ENCODE peak calls at places on chromosomes 4 and X, in four cellular contexts. One of them, this sample, is unnamed.
A peak's percentile ranks its signal among the peaks of the same experiment; 100 is the strongest.

GRCh38 chr4:148730766-148731165 is 288.6 kb upstream of the NR3C2 start:
- DNase-seq in GM12891: no peak
- DNase-seq in K562: no peak
- DNase-seq in GM12878: no peak
- DNase-seq in this sample: no peak

GRCh38 chr4:6969826-6970800 is 60.5 kb downstream of the TBC1D14 start:
- DNase-seq in GM12891: peak; percentile 50
- DNase-seq in K562: no peak
- DNase-seq in GM12878: peak; percentile 57
- DNase-seq in this sample: no peak

GRCh38 chr4:38821739-38822138 is 17.1 kb upstream of the TLR1 start:
- DNase-seq in GM12891: no peak
- DNase-seq in K562: no peak
- DNase-seq in GM12878: no peak
- DNase-seq in this sample: no peak

GRCh38 chr4:6227412-6228157 is 27.2 kb upstream of the JAKMIP1 start:
- DNase-seq in GM12891: no peak
- DNase-seq in K562: no peak
- DNase-seq in GM12878: no peak
- DNase-seq in this sample: no peak

GRCh38 chr4:118849867-118850812 is 14.2 kb upstream of the SEC24D start:
- DNase-seq in GM12891: no peak
- DNase-seq in K562: no peak
- DNase-seq in GM12878: no peak
- DNase-seq in this sample: no peak

GRCh38 chrX:49072712-49073095 is 1.1 kb downstream of the PRAF2 start:
- DNase-seq in GM12891: no peak
- DNase-seq in K562: no peak
- DNase-seq in GM12878: no peak
- DNase-seq in this sample: no peak

GRCh38 chr4:186416451-186417060 is 138.8 kb downstream of the MTNR1A start:
- DNase-seq in GM12891: no peak
- DNase-seq in K562: no peak
- DNase-seq in GM12878: no peak
- DNase-seq in this sample: no peak

GRCh38 chr4:142607976-142608375 is 238.1 kb downstream of the INPP4B start:
- DNase-seq in GM12891: no peak
- DNase-seq in K562: no peak
- DNase-seq in GM12878: no peak
- DNase-seq in this sample: no peak

GRCh38 chr4:124279741-124280140 is 432.8 kb downstream of the ANKRD50 start:
- DNase-seq in GM12891: no peak
- DNase-seq in K562: no peak
- DNase-seq in GM12878: no peak
- DNase-seq in this sample: no peak

GRCh38 chrX:115344885-115345653 is 55.6 kb downstream of the LUZP4 start:
- DNase-seq in GM12891: no peak
- DNase-seq in K562: no peak
- DNase-seq in GM12878: no peak
- DNase-seq in this sample: no peak

GRCh38 chr4:108917255-108917654 is 154.4 kb upstream of the ETNPPL start:
- DNase-seq in GM12891: no peak
- DNase-seq in K562: no peak
- DNase-seq in GM12878: no peak
- DNase-seq in this sample: no peak

GRCh38 chr4:151948351-151949016 is 187.7 kb upstream of the GATB start:
- DNase-seq in GM12891: no peak
- DNase-seq in K562: no peak
- DNase-seq in GM12878: no peak
- DNase-seq in this sample: no peak

GRCh38 chr4:19327364-19327763 is 924.3 kb upstream of the SLIT2 start:
- DNase-seq in GM12891: no peak
- DNase-seq in K562: no peak
- DNase-seq in GM12878: no peak
- DNase-seq in this sample: no peak

GRCh38 chrX:139559383-139560042 is 29.0 kb downstream of the F9 start:
- DNase-seq in GM12891: no peak
- DNase-seq in K562: peak; percentile 4
- DNase-seq in GM12878: peak; percentile 30
- DNase-seq in this sample: no peak

GRCh38 chr4:124596811-124597210 is 115.7 kb downstream of the ANKRD50 start:
- DNase-seq in GM12891: no peak
- DNase-seq in K562: no peak
- DNase-seq in GM12878: no peak
- DNase-seq in this sample: no peak

GRCh38 chrX:1385824-1386223 is 6.1 kb downstream of the SLC25A6 start:
- DNase-seq in GM12891: no peak
- DNase-seq in K562: no peak
- DNase-seq in GM12878: no peak
- DNase-seq in this sample: no peak

GRCh38 chrX:65999563-66000148 is 40.2 kb downstream of the VSIG4 start:
- DNase-seq in GM12891: no peak
- DNase-seq in K562: peak; percentile 42
- DNase-seq in GM12878: no peak
- DNase-seq in this sample: no peak

GRCh38 chr4:60847614-60848013 is 352.5 kb upstream of the ADGRL3 start:
- DNase-seq in GM12891: no peak
- DNase-seq in K562: no peak
- DNase-seq in GM12878: no peak
- DNase-seq in this sample: no peak

GRCh38 chr4:80340036-80340435 is 4.5 kb downstream of the CFAP299 start:
- DNase-seq in GM12891: no peak
- DNase-seq in K562: no peak
- DNase-seq in GM12878: no peak
- DNase-seq in this sample: no peak

GRCh38 chrX:36753602-36754001 is 254.6 kb upstream of the FAM47C start:
- DNase-seq in GM12891: no peak
- DNase-seq in K562: no peak
- DNase-seq in GM12878: no peak
- DNase-seq in this sample: no peak

GRCh38 chrX:130575831-130576404 is 174.1 kb downstream of the RBMX2 start:
- DNase-seq in GM12891: no peak
- DNase-seq in K562: peak; percentile 37
- DNase-seq in GM12878: no peak
- DNase-seq in this sample: no peak
- TF ChIP-seq SPI1 in GM12891: no peak
- TF ChIP-seq SPI1 in K562: no peak
- TF ChIP-seq SPI1 in GM12878: no peak
- TF ChIP-seq SPI1 in this sample: no peak

DNA sequence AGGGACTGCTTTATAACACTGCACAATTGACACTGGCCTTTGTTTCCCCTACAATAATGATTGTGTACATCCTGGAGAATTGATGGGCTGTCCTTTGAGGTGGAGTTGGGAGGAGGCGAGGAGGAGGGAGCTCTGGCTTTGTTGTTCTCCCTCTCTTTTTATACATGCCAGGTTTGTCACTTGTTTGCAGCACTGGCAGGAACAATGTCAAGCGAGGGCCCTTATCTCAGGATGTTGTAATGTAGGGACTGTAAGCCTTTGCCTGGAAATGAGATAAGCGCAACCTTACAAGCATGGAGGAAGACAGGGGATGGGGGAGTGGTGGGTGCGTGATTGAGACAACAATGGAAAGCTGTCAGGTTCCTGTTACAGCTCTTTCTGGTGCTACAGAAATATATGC is 294.2 kb downstream of the GPAT3 start:
- DNase-seq in GM12891: no peak
- DNase-seq in K562: no peak
- DNase-seq in GM12878: no peak
- DNase-seq in this sample: no peak
- TF ChIP-seq SPI1 in GM12891: no peak
- TF ChIP-seq SPI1 in K562: no peak
- TF ChIP-seq SPI1 in GM12878: no peak
- TF ChIP-seq SPI1 in this sample: no peak

GRCh38 chrX:136215559-136215958 is 35.6 kb downstream of the MAP7D3 start:
- DNase-seq in GM12891: no peak
- DNase-seq in K562: no peak
- DNase-seq in GM12878: no peak
- DNase-seq in this sample: no peak

GRCh38 chrX:136211766-136212556 is 39.2 kb downstream of the MAP7D3 start:
- DNase-seq in GM12891: no peak
- DNase-seq in K562: no peak
- DNase-seq in GM12878: no peak
- DNase-seq in this sample: no peak

GRCh38 chrX:136210806-136211205 is 40.4 kb downstream of the MAP7D3 start:
- DNase-seq in GM12891: no peak
- DNase-seq in K562: no peak
- DNase-seq in GM12878: no peak
- DNase-seq in this sample: no peak

GRCh38 chrX:136212557-136213111 is 38.6 kb downstream of the MAP7D3 start:
- DNase-seq in GM12891: no peak
- DNase-seq in K562: no peak
- DNase-seq in GM12878: no peak
- DNase-seq in this sample: no peak

DNA sequence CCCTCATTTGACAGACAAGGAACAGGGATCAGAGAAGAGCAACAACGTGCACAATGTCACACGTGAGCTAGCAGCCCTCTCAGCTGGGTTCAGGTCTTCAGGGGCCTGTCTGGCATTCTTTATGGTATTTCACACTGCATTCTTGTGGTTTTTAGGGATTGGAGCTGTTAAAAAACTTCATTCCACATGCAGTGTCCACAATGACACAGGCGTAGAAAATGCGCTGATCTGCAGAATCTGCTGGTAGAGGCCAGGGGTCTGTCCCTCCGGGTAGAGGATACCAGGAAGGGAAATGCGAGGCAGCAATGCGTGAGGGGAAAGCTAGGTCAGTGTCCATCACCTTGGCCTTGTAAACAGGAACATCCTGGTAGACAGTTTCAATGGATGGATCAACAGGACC is 36.6 kb downstream of the MAP7D3 start:
- DNase-seq in GM12891: no peak
- DNase-seq in K562: no peak
- DNase-seq in GM12878: no peak
- DNase-seq in this sample: no peak
- TF ChIP-seq SPI1 in GM12891: no peak
- TF ChIP-seq SPI1 in K562: no peak
- TF ChIP-seq SPI1 in GM12878: no peak
- TF ChIP-seq SPI1 in this sample: no peak

DNA sequence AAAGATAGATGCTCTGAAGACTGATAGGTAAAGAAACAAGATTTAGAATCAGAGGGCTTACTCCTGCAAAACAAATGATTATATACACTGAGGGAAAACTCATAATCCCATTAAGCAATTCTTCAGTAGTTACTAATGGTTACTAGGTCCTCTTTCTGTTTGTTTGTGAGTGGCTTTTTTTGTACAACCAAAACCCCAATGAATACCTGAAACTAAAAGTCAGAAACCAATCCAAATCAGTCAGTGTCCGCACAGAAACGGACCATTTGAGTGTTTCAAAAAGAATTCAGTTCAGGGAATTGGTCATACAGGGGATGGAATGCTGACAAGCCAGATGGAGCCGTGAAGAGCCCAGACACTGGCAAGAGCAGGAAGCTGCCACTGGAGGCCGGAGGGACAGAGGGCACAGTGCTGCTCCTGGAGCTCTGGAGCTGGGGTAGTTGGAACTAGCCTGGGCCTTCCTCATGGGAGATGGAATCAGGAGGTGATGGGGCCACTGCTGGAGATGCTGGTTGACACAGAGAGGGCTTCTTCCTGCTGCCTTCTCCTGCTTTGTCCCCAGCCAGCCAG is 31.9 kb downstream of the SETD7 start:
- DNase-seq in GM12891: no peak
- DNase-seq in K562: no peak
- DNase-seq in GM12878: no peak
- DNase-seq in this sample: no peak
- TF ChIP-seq SPI1 in GM12891: no peak
- TF ChIP-seq SPI1 in K562: no peak
- TF ChIP-seq SPI1 in GM12878: no peak
- TF ChIP-seq SPI1 in this sample: no peak

GRCh38 chr4:832536-832935 is 6.6 kb upstream of the CPLX1 start:
- DNase-seq in GM12891: no peak
- DNase-seq in K562: no peak
- DNase-seq in GM12878: no peak
- DNase-seq in this sample: no peak

GRCh38 chr4:833731-834367 is 7.9 kb upstream of the CPLX1 start:
- DNase-seq in GM12891: no peak
- DNase-seq in K562: no peak
- DNase-seq in GM12878: no peak
- DNase-seq in this sample: no peak

GRCh38 chr4:834368-835147 is 8.6 kb upstream of the CPLX1 start:
- DNase-seq in GM12891: no peak
- DNase-seq in K562: no peak
- DNase-seq in GM12878: no peak
- DNase-seq in this sample: no peak

GRCh38 chr4:832108-832507 is 6.2 kb upstream of the CPLX1 start:
- DNase-seq in GM12891: no peak
- DNase-seq in K562: no peak
- DNase-seq in GM12878: no peak
- DNase-seq in this sample: no peak

GRCh38 chr4:833156-833555 is 7.2 kb upstream of the CPLX1 start:
- DNase-seq in GM12891: no peak
- DNase-seq in K562: no peak
- DNase-seq in GM12878: no peak
- DNase-seq in this sample: peak; percentile 72
- TF ChIP-seq SPI1 in GM12891: no peak
- TF ChIP-seq SPI1 in K562: no peak
- TF ChIP-seq SPI1 in GM12878: no peak
- TF ChIP-seq SPI1 in this sample: peak; percentile 81

DNA sequence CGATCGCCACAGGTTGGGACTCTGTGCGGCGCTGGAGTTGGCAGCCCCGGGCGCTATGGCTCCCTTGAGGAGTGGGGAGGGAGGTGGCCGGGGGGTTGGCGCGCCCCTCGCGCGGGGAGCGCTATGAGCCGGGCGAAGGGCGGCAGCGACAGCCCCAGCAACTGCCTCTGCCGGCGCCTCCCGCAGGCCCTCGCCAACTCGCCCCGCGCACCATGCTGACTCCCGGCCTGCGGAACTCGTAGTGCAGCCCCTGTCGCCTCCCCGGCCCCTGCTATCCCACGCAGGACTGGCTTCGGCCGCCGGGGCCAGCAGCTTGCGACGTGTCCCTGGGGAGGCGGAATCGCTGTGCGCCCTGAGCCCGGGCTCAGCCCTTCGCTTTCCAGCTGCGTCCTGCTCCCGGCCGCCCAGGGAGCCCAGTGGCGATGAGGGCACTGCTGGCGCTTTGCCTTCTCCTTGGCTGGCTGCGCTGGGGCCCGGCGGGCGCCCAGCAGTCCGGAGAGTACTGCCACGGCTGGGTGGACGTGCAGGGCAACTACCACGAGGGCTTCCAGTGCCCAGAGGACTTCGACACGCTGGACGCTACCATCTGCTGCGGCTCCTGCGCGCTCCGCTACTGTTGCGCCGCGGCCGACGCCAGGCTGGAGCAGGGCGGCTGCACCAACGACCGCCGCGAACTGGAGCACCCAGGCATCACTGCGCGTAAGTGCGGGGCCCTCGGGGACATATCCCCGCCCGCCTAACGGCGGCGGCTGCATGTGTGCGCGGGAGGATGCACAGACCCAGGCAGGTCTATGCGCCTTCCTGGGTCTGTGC is 553 bp downstream of the SHISA3 start:
- DNase-seq in GM12891: peak; percentile 39
- DNase-seq in K562: no peak
- DNase-seq in GM12878: no peak
- DNase-seq in this sample: no peak
- TF ChIP-seq SPI1 in GM12891: no peak
- TF ChIP-seq SPI1 in K562: no peak
- TF ChIP-seq SPI1 in GM12878: no peak
- TF ChIP-seq SPI1 in this sample: no peak

This sample was measured in HL-60.